ENCODE peak calls at places on chromosomes 12 and 14, in nine cellular contexts. One of them, this sample, is unnamed.

GRCh38 chr12:117768860-117769259 is 199.9 kb downstream of the KSR2 start:
- DNase-seq in AG10803: no peak
- DNase-seq in ACHN: no peak
- DNase-seq in hepatic stellate cell: no peak
- DNase-seq in WTC11: no peak
- DNase-seq in stimulated activated CD4-positive, alpha-beta T cell treated with anti-CD3 and anti-CD28 coated beads, Interleukin-12 subunit alpha, Interleukin-12 subunit beta, amount 100 ng/mL, for 4 hours: no peak
- DNase-seq in GM13977: no peak
- DNase-seq in activated naive CD4-positive, alpha-beta T cell treated with anti-CD3 and anti-CD28 coated beads, Interleukin-2, amount 50 U/mL, for 72 hours: no peak
- DNase-seq in stimulated activated naive CD8-positive, alpha-beta T cell treated with anti-CD3 and anti-CD28 coated beads, Interleukin-15, Interleukin-2, amounts not matched to agents 100 U/mL and 50 U/mL, for 24 hours: no peak
- DNase-seq in this sample: no peak

GRCh38 chr14:91220581-91221000 is 23.9 kb downstream of the GPR68 start:
- DNase-seq in AG10803: no peak
- DNase-seq in ACHN: no peak
- DNase-seq in hepatic stellate cell: no peak
- DNase-seq in WTC11: no peak
- DNase-seq in stimulated activated CD4-positive, alpha-beta T cell treated with anti-CD3 and anti-CD28 coated beads, Interleukin-12 subunit alpha, Interleukin-12 subunit beta, amount 100 ng/mL, for 4 hours: no peak
- DNase-seq in GM13977: no peak
- DNase-seq in activated naive CD4-positive, alpha-beta T cell treated with anti-CD3 and anti-CD28 coated beads, Interleukin-2, amount 50 U/mL, for 72 hours: no peak
- DNase-seq in stimulated activated naive CD8-positive, alpha-beta T cell treated with anti-CD3 and anti-CD28 coated beads, Interleukin-15, Interleukin-2, amounts not matched to agents 100 U/mL and 50 U/mL, for 24 hours: no peak
- DNase-seq in this sample: no peak

GRCh38 chr14:48747683-48748082 is 838.5 kb downstream of the RPS29 start:
- DNase-seq in AG10803: no peak
- DNase-seq in ACHN: no peak
- DNase-seq in hepatic stellate cell: no peak
- DNase-seq in WTC11: no peak
- DNase-seq in stimulated activated CD4-positive, alpha-beta T cell treated with anti-CD3 and anti-CD28 coated beads, Interleukin-12 subunit alpha, Interleukin-12 subunit beta, amount 100 ng/mL, for 4 hours: no peak
- DNase-seq in GM13977: no peak
- DNase-seq in activated naive CD4-positive, alpha-beta T cell treated with anti-CD3 and anti-CD28 coated beads, Interleukin-2, amount 50 U/mL, for 72 hours: no peak
- DNase-seq in stimulated activated naive CD8-positive, alpha-beta T cell treated with anti-CD3 and anti-CD28 coated beads, Interleukin-15, Interleukin-2, amounts not matched to agents 100 U/mL and 50 U/mL, for 24 hours: no peak
- DNase-seq in this sample: no peak

GRCh38 chr12:32457251-32458025 is 58.1 kb downstream of the FGD4 start:
- DNase-seq in AG10803: no peak
- DNase-seq in ACHN: no peak
- DNase-seq in hepatic stellate cell: no peak
- DNase-seq in WTC11: no peak
- DNase-seq in stimulated activated CD4-positive, alpha-beta T cell treated with anti-CD3 and anti-CD28 coated beads, Interleukin-12 subunit alpha, Interleukin-12 subunit beta, amount 100 ng/mL, for 4 hours: no peak
- DNase-seq in GM13977: no peak
- DNase-seq in activated naive CD4-positive, alpha-beta T cell treated with anti-CD3 and anti-CD28 coated beads, Interleukin-2, amount 50 U/mL, for 72 hours: no peak
- DNase-seq in stimulated activated naive CD8-positive, alpha-beta T cell treated with anti-CD3 and anti-CD28 coated beads, Interleukin-15, Interleukin-2, amounts not matched to agents 100 U/mL and 50 U/mL, for 24 hours: no peak
- DNase-seq in this sample: no peak

GRCh38 chr12:39722511-39722910 is 102.9 kb upstream of the ABCD2 start:
- DNase-seq in AG10803: no peak
- DNase-seq in ACHN: no peak
- DNase-seq in hepatic stellate cell: no peak
- DNase-seq in WTC11: no peak
- DNase-seq in stimulated activated CD4-positive, alpha-beta T cell treated with anti-CD3 and anti-CD28 coated beads, Interleukin-12 subunit alpha, Interleukin-12 subunit beta, amount 100 ng/mL, for 4 hours: no peak
- DNase-seq in GM13977: no peak
- DNase-seq in activated naive CD4-positive, alpha-beta T cell treated with anti-CD3 and anti-CD28 coated beads, Interleukin-2, amount 50 U/mL, for 72 hours: no peak
- DNase-seq in stimulated activated naive CD8-positive, alpha-beta T cell treated with anti-CD3 and anti-CD28 coated beads, Interleukin-15, Interleukin-2, amounts not matched to agents 100 U/mL and 50 U/mL, for 24 hours: no peak
- DNase-seq in this sample: no peak

GRCh38 chr14:90460136-90460535 is 63.3 kb downstream of the CALM1 start:
- DNase-seq in AG10803: no peak
- DNase-seq in ACHN: no peak
- DNase-seq in hepatic stellate cell: no peak
- DNase-seq in WTC11: no peak
- DNase-seq in stimulated activated CD4-positive, alpha-beta T cell treated with anti-CD3 and anti-CD28 coated beads, Interleukin-12 subunit alpha, Interleukin-12 subunit beta, amount 100 ng/mL, for 4 hours: no peak
- DNase-seq in GM13977: no peak
- DNase-seq in activated naive CD4-positive, alpha-beta T cell treated with anti-CD3 and anti-CD28 coated beads, Interleukin-2, amount 50 U/mL, for 72 hours: no peak
- DNase-seq in stimulated activated naive CD8-positive, alpha-beta T cell treated with anti-CD3 and anti-CD28 coated beads, Interleukin-15, Interleukin-2, amounts not matched to agents 100 U/mL and 50 U/mL, for 24 hours: no peak
- DNase-seq in this sample: no peak

GRCh38 chr12:83954939-83955601 is 957.5 kb downstream of the SLC6A15 start:
- DNase-seq in AG10803: no peak
- DNase-seq in ACHN: peak; percentile 23
- DNase-seq in hepatic stellate cell: no peak
- DNase-seq in WTC11: peak; percentile 11
- DNase-seq in stimulated activated CD4-positive, alpha-beta T cell treated with anti-CD3 and anti-CD28 coated beads, Interleukin-12 subunit alpha, Interleukin-12 subunit beta, amount 100 ng/mL, for 4 hours: no peak
- DNase-seq in GM13977: no peak
- DNase-seq in activated naive CD4-positive, alpha-beta T cell treated with anti-CD3 and anti-CD28 coated beads, Interleukin-2, amount 50 U/mL, for 72 hours: no peak
- DNase-seq in stimulated activated naive CD8-positive, alpha-beta T cell treated with anti-CD3 and anti-CD28 coated beads, Interleukin-15, Interleukin-2, amounts not matched to agents 100 U/mL and 50 U/mL, for 24 hours: no peak
- DNase-seq in this sample: no peak

GRCh38 chr12:97396989-97397388 is 65.6 kb upstream of the RMST start:
- DNase-seq in AG10803: no peak
- DNase-seq in ACHN: no peak
- DNase-seq in hepatic stellate cell: no peak
- DNase-seq in WTC11: peak; percentile 46
- DNase-seq in stimulated activated CD4-positive, alpha-beta T cell treated with anti-CD3 and anti-CD28 coated beads, Interleukin-12 subunit alpha, Interleukin-12 subunit beta, amount 100 ng/mL, for 4 hours: no peak
- DNase-seq in GM13977: no peak
- DNase-seq in activated naive CD4-positive, alpha-beta T cell treated with anti-CD3 and anti-CD28 coated beads, Interleukin-2, amount 50 U/mL, for 72 hours: no peak
- DNase-seq in stimulated activated naive CD8-positive, alpha-beta T cell treated with anti-CD3 and anti-CD28 coated beads, Interleukin-15, Interleukin-2, amounts not matched to agents 100 U/mL and 50 U/mL, for 24 hours: no peak
- DNase-seq in this sample: no peak

GRCh38 chr12:127416796-127417195 is 850.2 kb upstream of the TMEM132C start:
- DNase-seq in AG10803: no peak
- DNase-seq in ACHN: no peak
- DNase-seq in hepatic stellate cell: no peak
- DNase-seq in WTC11: no peak
- DNase-seq in stimulated activated CD4-positive, alpha-beta T cell treated with anti-CD3 and anti-CD28 coated beads, Interleukin-12 subunit alpha, Interleukin-12 subunit beta, amount 100 ng/mL, for 4 hours: no peak
- DNase-seq in GM13977: no peak
- DNase-seq in activated naive CD4-positive, alpha-beta T cell treated with anti-CD3 and anti-CD28 coated beads, Interleukin-2, amount 50 U/mL, for 72 hours: no peak
- DNase-seq in stimulated activated naive CD8-positive, alpha-beta T cell treated with anti-CD3 and anti-CD28 coated beads, Interleukin-15, Interleukin-2, amounts not matched to agents 100 U/mL and 50 U/mL, for 24 hours: no peak
- DNase-seq in this sample: no peak